ENCODE peak calls at places on chromosomes 6 and 20, in eight cellular contexts. L is NCI-H1092 treated with DMSO at 0.1 percent for 48 hours, I is tibial artery, B is B cell, F is lower lobe of right lung, G is T-cell, Z is iris pigment epithelial cell, M is fibroblast of lung. C is an unnamed sample.

GRCh38 chr6:53701333-53702073 is 35.9 kb upstream of the KLHL31 start:
- DNase-seq in L (no peak), I (no peak), B (no peak), F (no peak), G (no peak), Z (no peak), M (no peak), C (no peak)

GRCh38 chr6:87897581-87898147 is 150.0 kb upstream of the SPACA1 start:
- DNase-seq in L (no peak), I (no peak), B (no peak), F (no peak), G (no peak), Z (peak), M (peak), C (no peak)

GRCh38 chr6:45423901-45424627 is 46.3 kb upstream of the SUPT3H start:
- DNase-seq in L (no peak), I (peak), B (peak), F (peak), G (no peak), Z (no peak), M (no peak), C (no peak)

GRCh38 chr6:3970097-3970496 is 108.8 kb downstream of the FAM217A start:
- DNase-seq in L (no peak), I (no peak), B (no peak), F (no peak), G (no peak), Z (no peak), M (no peak), C (no peak)

GRCh38 chr6:158205220-158205944 is 37.2 kb downstream of the GTF2H5 start:
- DNase-seq in L (no peak), I (no peak), B (no peak), F (no peak), G (no peak), Z (peak), M (no peak), C (no peak)

GRCh38 chr6:73713426-73714147 is 17.6 kb downstream of the CD109 start:
- DNase-seq in L (no peak), I (no peak), B (no peak), F (no peak), G (no peak), Z (no peak), M (no peak), C (no peak)

GRCh38 chr20:60868316-60868891 is 383.7 kb upstream of the CDH4 start:
- DNase-seq in L (no peak), I (no peak), B (no peak), F (no peak), G (no peak), Z (no peak), M (no peak), C (no peak)

GRCh38 chr20:19785173-19785799 is 27.2 kb downstream of the RIN2 start:
- DNase-seq in L (no peak), I (no peak), B (no peak), F (no peak), G (no peak), Z (peak), M (peak), C (no peak)

GRCh38 chr20:9629821-9630220 is 115.4 kb downstream of the LAMP5 start:
- DNase-seq in L (no peak), I (no peak), B (no peak), F (no peak), G (no peak), Z (no peak), M (no peak), C (no peak)

C was measured in NCI-H774.